ENCODE peak calls at places on chromosomes 13 and 19, in nine cellular contexts. Y, H, S, G, R, A, V, C and Z are unnamed samples.

GRCh38 chr19:2543463-2544442 is 67.8 kb downstream of the GADD45B start:
- DNase-seq in Y (peak), H (peak), S (peak), G (peak), R (peak), A (peak), V (peak), C (peak), Z (peak)

GRCh38 chr13:90591260-90591926 is 756.1 kb upstream of the MIR17HG start:
- DNase-seq in Y (no peak), H (no peak), S (no peak), G (no peak), R (no peak), A (no peak), V (peak), C (no peak), Z (no peak)

GRCh38 chr19:4233282-4233853 is 4.0 kb downstream of the EBI3 start:
- DNase-seq in Y (peak), H (peak), S (peak), G (peak), R (peak), A (no peak), V (peak), C (peak), Z (peak)

GRCh38 chr13:96934889-96935490 is 59.3 kb downstream of the OXGR1 start:
- DNase-seq in Y (no peak), H (no peak), S (no peak), G (no peak), R (no peak), A (no peak), V (no peak), C (no peak), Z (no peak)

GRCh38 chr19:45793178-45793564 is 526 bp upstream of the DMWD start:
- DNase-seq in Y (no peak), H (no peak), S (no peak), G (no peak), R (no peak), A (no peak), V (no peak), C (no peak), Z (no peak)

GRCh38 chr19:13277104-13277809 is 127.0 kb downstream of the IER2 start:
- DNase-seq in Y (peak), H (peak), S (peak), G (no peak), R (peak), A (no peak), V (peak), C (peak), Z (peak)

GRCh38 chr19:31451686-31452325 is 102.6 kb upstream of the TSHZ3 start:
- DNase-seq in Y (no peak), H (no peak), S (no peak), G (no peak), R (no peak), A (no peak), V (peak), C (no peak), Z (no peak)

GRCh38 chr13:110014719-110015118 is 228.3 kb upstream of the IRS2 start:
- DNase-seq in Y (no peak), H (no peak), S (no peak), G (no peak), R (no peak), A (no peak), V (peak), C (no peak), Z (no peak)

GRCh38 chr13:28885191-28885590 is 65.1 kb downstream of the MTUS2 start:
- DNase-seq in Y (no peak), H (no peak), S (no peak), G (no peak), R (no peak), A (no peak), V (no peak), C (no peak), Z (no peak)

GRCh38 chr19:34386645-34387445 is 17.4 kb upstream of the PDCD2L start:
- DNase-seq in Y (no peak), H (no peak), S (no peak), G (no peak), R (no peak), A (no peak), V (no peak), C (no peak), Z (no peak)

GRCh38 chr13:98270819-98271218 is 93.8 kb upstream of the RNF113B start:
- DNase-seq in Y (no peak), H (no peak), S (no peak), G (no peak), R (no peak), A (no peak), V (peak), C (no peak), Z (no peak)

GRCh38 chr13:109156181-109156935 is 526.9 kb downstream of the MYO16 start:
- DNase-seq in Y (no peak), H (no peak), S (no peak), G (no peak), R (no peak), A (no peak), V (peak), C (no peak), Z (no peak)

GRCh38 chr13:43307921-43308433 is 284.6 kb downstream of the DNAJC15 start:
- DNase-seq in Y (peak), H (no peak), S (peak), G (peak), R (no peak), A (peak), V (peak), C (no peak), Z (peak)

GRCh38 chr13:49635599-49636433 is 7.5 kb downstream of the ARL11 start:
- DNase-seq in Y (no peak), H (no peak), S (peak), G (no peak), R (peak), A (no peak), V (peak), C (no peak), Z (no peak)

GRCh38 chr13:67155898-67156717 is 74.0 kb downstream of the PCDH9 start:
- DNase-seq in Y (no peak), H (no peak), S (no peak), G (no peak), R (no peak), A (no peak), V (no peak), C (no peak), Z (no peak)

GRCh38 chr19:3725640-3726310 is 17.6 kb downstream of the TJP3 start:
- DNase-seq in Y (peak), H (no peak), S (no peak), G (peak), R (no peak), A (no peak), V (peak), C (no peak), Z (peak)

GRCh38 chr13:74406439-74406838 is 272.2 kb upstream of the KLF12 start:
- DNase-seq in Y (no peak), H (no peak), S (no peak), G (no peak), R (no peak), A (no peak), V (no peak), C (no peak), Z (no peak)

GRCh38 chr19:28466107-28467045 is 746.6 kb downstream of the UQCRFS1 start:
- DNase-seq in Y (peak), H (peak), S (peak), G (no peak), R (peak), A (no peak), V (peak), C (peak), Z (peak)

GRCh38 chr19:2286402-2287140 is 4.6 kb upstream of the PEAK3 start:
- DNase-seq in Y (no peak), H (no peak), S (no peak), G (no peak), R (no peak), A (no peak), V (no peak), C (no peak), Z (no peak)

GRCh38 chr13:30009411-30009810 is 159.0 kb upstream of the UBL3 start:
- DNase-seq in Y (no peak), H (no peak), S (no peak), G (no peak), R (no peak), A (no peak), V (no peak), C (no peak), Z (no peak)

GRCh38 chr13:20475927-20476691 is 49.5 kb downstream of the CRYL1 start:
- DNase-seq in Y (no peak), H (no peak), S (no peak), G (no peak), R (peak), A (no peak), V (peak), C (no peak), Z (no peak)

GRCh38 chr13:42384265-42384664 is 112.3 kb downstream of the AKAP11 start:
- DNase-seq in Y (no peak), H (no peak), S (no peak), G (no peak), R (no peak), A (no peak), V (peak), C (no peak), Z (no peak)

GRCh38 chr19:33784432-33784831 is 12.2 kb upstream of the KCTD15 start:
- DNase-seq in Y (no peak), H (no peak), S (no peak), G (no peak), R (no peak), A (no peak), V (peak), C (no peak), Z (no peak)

GRCh38 chr19:33396701-33397535 is 23.4 kb downstream of the CEBPG start:
- DNase-seq in Y (no peak), H (peak), S (no peak), G (peak), R (no peak), A (no peak), V (no peak), C (no peak), Z (peak)

GRCh38 chr13:52033039-52033438 is 8.5 kb downstream of the UTP14C start:
- DNase-seq in Y (no peak), H (no peak), S (no peak), G (no peak), R (no peak), A (no peak), V (no peak), C (no peak), Z (no peak)

GRCh38 chr13:58376349-58376748 is 744.8 kb downstream of the PCDH17 start:
- DNase-seq in Y (no peak), H (no peak), S (no peak), G (no peak), R (no peak), A (no peak), V (no peak), C (no peak), Z (no peak)

GRCh38 chr19:30224689-30225606 is 147.2 kb upstream of the ZNF536 start:
- DNase-seq in Y (no peak), H (no peak), S (no peak), G (peak), R (no peak), A (no peak), V (no peak), C (peak), Z (peak)

GRCh38 chr13:87538366-87539052 is 132.7 kb upstream of the SLITRK5 start:
- DNase-seq in Y (no peak), H (no peak), S (no peak), G (no peak), R (no peak), A (no peak), V (no peak), C (no peak), Z (no peak)

GRCh38 chr19:13172335-13173128 is 22.3 kb downstream of the IER2 start:
- DNase-seq in Y (peak), H (no peak), S (peak), G (no peak), R (peak), A (peak), V (peak), C (no peak), Z (no peak)

GRCh38 chr19:41957838-41958366 is 1.2 kb downstream of the RABAC1 start:
- DNase-seq in Y (peak), H (peak), S (peak), G (peak), R (peak), A (no peak), V (peak), C (peak), Z (peak)

GRCh38 chr19:42286349-42287016 is 15.4 kb upstream of the PRR19 start:
- DNase-seq in Y (no peak), H (no peak), S (no peak), G (peak), R (no peak), A (no peak), V (peak), C (no peak), Z (no peak)

GRCh38 chr13:113845723-113846638 is 17.9 kb downstream of the GAS6 start:
- DNase-seq in Y (no peak), H (no peak), S (no peak), G (no peak), R (no peak), A (no peak), V (no peak), C (no peak), Z (no peak)

GRCh38 chr13:112943309-112944125 is 25.5 kb upstream of the MCF2L start:
- DNase-seq in Y (peak), H (peak), S (no peak), G (no peak), R (no peak), A (no peak), V (peak), C (peak), Z (peak)

GRCh38 chr19:54315956-54316355 is 3.0 kb upstream of the LILRA5 start:
- DNase-seq in Y (no peak), H (no peak), S (no peak), G (no peak), R (no peak), A (no peak), V (no peak), C (no peak), Z (no peak)

GRCh38 chr13:98208606-98209005 is 31.5 kb upstream of the RNF113B start:
- DNase-seq in Y (no peak), H (no peak), S (no peak), G (no peak), R (no peak), A (no peak), V (no peak), C (no peak), Z (no peak)

GRCh38 chr13:61684976-61685682 is 269.5 kb upstream of the PCDH20 start:
- DNase-seq in Y (no peak), H (no peak), S (no peak), G (no peak), R (no peak), A (no peak), V (no peak), C (no peak), Z (no peak)

GRCh38 chr13:61685683-61686013 is 270.0 kb upstream of the PCDH20 start:
- DNase-seq in Y (no peak), H (peak), S (no peak), G (no peak), R (no peak), A (no peak), V (no peak), C (no peak), Z (peak)
- TF ChIP-seq CTCF in Y (no peak), H (no peak), S (no peak), G (no peak), R (no peak), A (no peak), V (no peak), C (peak), Z (peak)

DNA sequence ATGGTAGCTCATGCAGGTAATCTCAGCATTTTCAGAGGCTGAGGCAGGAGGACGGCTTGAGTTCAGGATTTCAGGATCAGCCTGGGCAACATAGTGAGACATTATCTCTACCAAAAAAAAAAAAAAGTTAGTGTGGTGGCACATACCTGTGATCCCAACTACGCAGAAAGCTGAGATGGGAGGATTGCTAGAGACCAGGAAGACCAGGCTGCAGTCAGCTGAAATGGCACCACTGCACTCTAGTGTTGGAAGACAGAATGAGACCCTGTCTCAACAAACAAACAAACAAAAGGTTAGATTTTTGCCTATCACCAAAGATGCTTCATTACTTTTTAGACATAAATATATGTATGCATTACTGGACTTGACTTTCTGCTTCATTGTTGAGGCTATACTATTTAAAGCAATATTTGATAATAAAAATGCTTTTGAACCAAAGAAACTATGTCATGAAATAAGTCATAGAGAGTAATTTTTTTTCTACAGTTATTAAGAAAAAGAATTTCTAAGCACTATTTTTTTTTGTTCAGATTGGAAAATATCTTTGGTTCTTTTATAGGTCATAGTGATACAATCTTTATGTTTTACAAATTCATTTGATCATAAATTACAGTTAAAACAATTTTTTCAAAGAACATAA is 1180.1 kb upstream of the ATXN8OS start:
- DNase-seq in Y (no peak), H (peak), S (no peak), G (no peak), R (no peak), A (no peak), V (peak), C (peak), Z (peak)
- TF ChIP-seq CTCF in Y (no peak), H (peak), S (no peak), G (no peak), R (no peak), A (no peak), V (peak), C (peak), Z (peak)

GRCh38 chr13:64154514-64154913 is 2738.9 kb upstream of the PCDH20 start:
- DNase-seq in Y (no peak), H (no peak), S (no peak), G (no peak), R (no peak), A (no peak), V (peak), C (no peak), Z (no peak)
- TF ChIP-seq CTCF in Y (no peak), H (no peak), S (no peak), G (no peak), R (no peak), A (no peak), V (peak), C (peak), Z (no peak)

GRCh38 chr19:10995926-10996600 is 35.2 kb downstream of the SMARCA4 start:
- DNase-seq in Y (no peak), H (no peak), S (no peak), G (no peak), R (no peak), A (no peak), V (no peak), C (no peak), Z (no peak)

DNA sequence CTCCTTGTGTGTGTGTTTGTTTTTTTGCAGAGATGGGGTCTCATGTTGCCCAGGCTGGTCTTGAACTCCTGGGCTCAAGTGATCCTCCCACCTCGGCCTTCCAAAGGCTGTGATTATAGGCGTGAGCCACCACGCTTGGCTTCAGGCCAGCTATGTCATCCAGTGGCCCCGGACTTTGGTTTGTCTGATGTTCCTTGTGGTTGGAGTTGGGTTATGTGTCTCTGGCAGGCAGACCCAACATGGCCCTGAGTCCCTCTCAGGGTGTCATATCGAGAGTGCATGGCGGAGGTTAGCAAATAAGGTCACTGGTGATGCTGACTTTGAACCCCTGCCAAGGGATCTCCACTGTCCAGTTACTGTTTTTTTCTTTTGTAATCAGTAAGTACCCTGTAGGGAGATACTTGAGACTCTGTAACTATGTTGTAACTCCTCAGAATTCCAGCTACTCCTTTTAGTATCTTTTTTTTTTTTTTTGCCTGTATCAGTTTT is 37.3 kb downstream of the SMARCA4 start:
- DNase-seq in Y (peak), H (no peak), S (peak), G (no peak), R (no peak), A (no peak), V (peak), C (no peak), Z (no peak)
- TF ChIP-seq CTCF in Y (no peak), H (no peak), S (no peak), G (no peak), R (no peak), A (no peak), V (no peak), C (no peak), Z (no peak)

DNA sequence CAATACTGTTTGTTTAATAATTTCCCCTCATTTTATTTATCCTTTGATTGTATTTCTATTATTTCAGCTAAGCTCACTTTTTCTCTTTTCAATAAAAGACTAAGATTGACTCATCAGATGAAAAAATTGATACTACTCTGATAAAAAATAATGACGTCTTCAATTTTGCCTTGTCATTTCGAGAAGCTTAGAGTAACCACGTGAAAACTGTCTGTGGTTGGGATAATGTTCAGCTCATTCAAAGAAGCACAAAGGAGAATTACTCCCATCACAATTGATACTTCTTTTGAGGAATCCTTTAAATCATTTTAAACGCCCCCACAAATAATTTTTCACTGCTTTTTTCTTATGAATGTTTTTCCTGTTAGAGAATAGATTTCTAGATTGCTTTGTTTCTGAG is 318.7 kb upstream of the SLITRK1 start:
- DNase-seq in Y (no peak), H (no peak), S (no peak), G (no peak), R (no peak), A (no peak), V (no peak), C (no peak), Z (no peak)
- TF ChIP-seq CTCF in Y (no peak), H (no peak), S (no peak), G (no peak), R (no peak), A (no peak), V (no peak), C (no peak), Z (no peak)

GRCh38 chr13:73254827-73255226 is 196.0 kb downstream of the KLF5 start:
- DNase-seq in Y (no peak), H (no peak), S (no peak), G (no peak), R (no peak), A (no peak), V (no peak), C (no peak), Z (no peak)

GRCh38 chr13:73248154-73248553 is 189.3 kb downstream of the KLF5 start:
- DNase-seq in Y (no peak), H (no peak), S (no peak), G (no peak), R (no peak), A (no peak), V (no peak), C (no peak), Z (no peak)

GRCh38 chr13:73248711-73249580 is 190.1 kb downstream of the KLF5 start:
- DNase-seq in Y (peak), H (no peak), S (no peak), G (no peak), R (no peak), A (no peak), V (peak), C (no peak), Z (no peak)

GRCh38 chr13:73251866-73252265 is 193.1 kb downstream of the KLF5 start:
- DNase-seq in Y (no peak), H (no peak), S (no peak), G (no peak), R (no peak), A (no peak), V (no peak), C (no peak), Z (no peak)

GRCh38 chr13:73250061-73250460 is 191.3 kb downstream of the KLF5 start:
- DNase-seq in Y (no peak), H (no peak), S (no peak), G (no peak), R (no peak), A (no peak), V (no peak), C (no peak), Z (no peak)
- TF ChIP-seq CTCF in Y (no peak), H (no peak), S (no peak), G (no peak), R (no peak), A (no peak), V (no peak), C (no peak), Z (no peak)

DNA sequence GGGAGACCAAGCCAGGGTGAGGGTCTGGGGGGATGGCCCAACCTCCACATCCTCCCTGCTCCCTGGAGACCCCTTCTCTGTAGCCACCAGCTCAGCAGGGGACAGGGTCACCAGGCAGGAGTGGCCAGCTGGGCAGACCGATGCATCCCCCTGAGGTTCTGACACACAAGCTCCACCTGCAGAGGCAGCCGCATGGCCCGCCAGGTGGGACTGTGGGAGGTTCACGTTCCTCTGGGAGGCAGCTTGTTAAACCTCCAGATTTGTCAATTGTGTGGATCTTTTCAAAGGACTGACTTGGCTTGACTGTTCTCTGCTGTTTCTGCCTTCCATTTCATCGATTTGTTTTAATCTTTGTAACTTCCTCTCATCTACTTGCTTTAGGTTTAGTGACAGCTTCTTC is 8.1 kb downstream of the POLRMT start:
- DNase-seq in Y (no peak), H (no peak), S (no peak), G (peak), R (no peak), A (no peak), V (no peak), C (no peak), Z (no peak)
- TF ChIP-seq CTCF in Y (no peak), H (no peak), S (no peak), G (no peak), R (no peak), A (no peak), V (no peak), C (no peak), Z (no peak)